ENCODE peak calls at places on chromosome 1, in five cellular contexts. N is BJ; M is H4; O is brain pericyte; T is stimulated activated CD8-positive, alpha-beta memory T cell treated with anti-CD3 and anti-CD28 coated beads, Interleukin-4, amount 100 ng/mL, for 24 hours. V is an unnamed sample.

GRCh38 chr1:107776898-107777663 is 187.9 kb downstream of the VAV3 start:
- DNase-seq in N (no peak), M (no peak), O (no peak), T (no peak), V (no peak)

GRCh38 chr1:25615563-25616079 is 970 bp upstream of the MAN1C1 start:
- DNase-seq in N (no peak), M (no peak), O (no peak), T (no peak), V (no peak)

GRCh38 chr1:214917081-214917635 is 165.4 kb upstream of the KCNK2 start:
- DNase-seq in N (no peak), M (no peak), O (no peak), T (no peak), V (no peak)

GRCh38 chr1:2943686-2944260 is 77.5 kb upstream of the ACTRT2 start:
- DNase-seq in N (no peak), M (no peak), O (no peak), T (no peak), V (no peak)

GRCh38 chr1:182614796-182615451 is 10.7 kb upstream of the RGS16 start:
- DNase-seq in N (peak), M (peak), O (no peak), T (peak), V (peak)

GRCh38 chr1:210232524-210233215 is at the start of gene SERTAD4:
- DNase-seq in N (no peak), M (peak), O (no peak), T (no peak), V (no peak)

GRCh38 chr1:206606867-206607266 is 5.4 kb downstream of the EIF2D start:
- DNase-seq in N (no peak), M (peak), O (no peak), T (no peak), V (peak)

GRCh38 chr1:15742339-15742801 is at the start of gene TMEM82:
- DNase-seq in N (no peak), M (no peak), O (no peak), T (no peak), V (no peak)

GRCh38 chr1:41423511-41424191 is 60.8 kb downstream of the EDN2 start:
- DNase-seq in N (no peak), M (no peak), O (no peak), T (no peak), V (no peak)

GRCh38 chr1:153592706-153593105 is 20.2 kb downstream of the S100A16 start:
- DNase-seq in N (no peak), M (no peak), O (no peak), T (no peak), V (no peak)

GRCh38 chr1:34642679-34643078 is 112.2 kb upstream of the GJB5 start:
- DNase-seq in N (no peak), M (no peak), O (no peak), T (no peak), V (no peak)

GRCh38 chr1:206782448-206782847 is 10.2 kb upstream of the IL10 start:
- DNase-seq in N (no peak), M (no peak), O (no peak), T (no peak), V (no peak)

V was measured in OCI-M1.